ENCODE peak calls at places on chromosomes 12 and 14, in four cellular contexts. T, Y, I and L are unnamed samples.

GRCh38 chr12:89087876-89088275 is 264.4 kb downstream of the DUSP6 start:
- DNase-seq in T (no peak), Y (no peak), I (no peak), L (no peak)

GRCh38 chr14:75438486-75439080 is 10.8 kb downstream of the JDP2 start:
- DNase-seq in T (no peak), Y (no peak), I (no peak), L (no peak)

GRCh38 chr14:97977711-97978261 is 1180.6 kb downstream of the VRK1 start:
- DNase-seq in T (peak), Y (no peak), I (no peak), L (peak)

GRCh38 chr12:62006076-62006732 is 254.0 kb upstream of the USP15 start:
- DNase-seq in T (no peak), Y (no peak), I (peak), L (no peak)

GRCh38 chr12:77224346-77224745 is 159.0 kb upstream of the E2F7 start:
- DNase-seq in T (no peak), Y (no peak), I (no peak), L (no peak)

GRCh38 chr14:103908580-103908979 is 19.7 kb upstream of the TDRD9 start:
- DNase-seq in T (no peak), Y (no peak), I (no peak), L (no peak)

GRCh38 chr12:49985981-49986380 is 13.2 kb downstream of the AQP6 start:
- DNase-seq in T (no peak), Y (no peak), I (no peak), L (peak)

GRCh38 chr12:119139448-119139847 is 39.3 kb upstream of the HSPB8 start:
- DNase-seq in T (no peak), Y (no peak), I (no peak), L (no peak)

GRCh38 chr12:19547258-19547657 is 108.0 kb downstream of the AEBP2 start:
- DNase-seq in T (no peak), Y (no peak), I (no peak), L (no peak)

GRCh38 chr12:98371419-98371818 is 144.0 kb upstream of the TMPO start:
- DNase-seq in T (no peak), Y (no peak), I (no peak), L (no peak)

GRCh38 chr12:91143241-91143640 is 31.9 kb upstream of the LUM start:
- DNase-seq in T (no peak), Y (no peak), I (no peak), L (no peak)

GRCh38 chr12:50187084-50187900 is 20.1 kb upstream of the CERS5 start:
- DNase-seq in T (no peak), Y (no peak), I (peak), L (no peak)

GRCh38 chr14:52863339-52863700 is 71.9 kb upstream of the GNPNAT1 start:
- DNase-seq in T (no peak), Y (no peak), I (peak), L (no peak)

GRCh38 chr12:102879144-102879763 is 37.8 kb downstream of the PAH start:
- DNase-seq in T (peak), Y (peak), I (peak), L (peak)

GRCh38 chr12:87381747-87382146 is 647.5 kb downstream of the C12orf50 start:
- DNase-seq in T (no peak), Y (no peak), I (no peak), L (no peak)

GRCh38 chr14:24307575-24308341 is at the start of gene CIDEB:
- DNase-seq in T (peak), Y (no peak), I (peak), L (no peak)

GRCh38 chr14:28308727-28309126 is 457.9 kb upstream of the FOXG1 start:
- DNase-seq in T (no peak), Y (peak), I (peak), L (peak)

GRCh38 chr14:30064454-30064853 is 136.8 kb upstream of the PRKD1 start:
- DNase-seq in T (no peak), Y (no peak), I (peak), L (no peak)

GRCh38 chr12:89166525-89166934 is 185.8 kb downstream of the DUSP6 start:
- DNase-seq in T (no peak), Y (no peak), I (peak), L (no peak)

GRCh38 chr12:70660620-70661219 is 23.5 kb upstream of the PTPRB start:
- DNase-seq in T (no peak), Y (peak), I (peak), L (peak)

GRCh38 chr14:28653521-28653920 is 113.1 kb upstream of the FOXG1 start:
- DNase-seq in T (no peak), Y (no peak), I (no peak), L (no peak)

GRCh38 chr12:96571101-96571862 is 81.9 kb downstream of the CFAP54 start:
- DNase-seq in T (no peak), Y (no peak), I (no peak), L (no peak)

GRCh38 chr12:111446044-111446581 is 40.4 kb downstream of the SH2B3 start:
- DNase-seq in T (peak), Y (no peak), I (peak), L (no peak)

GRCh38 chr12:121443193-121443829 is 43.4 kb downstream of the RNF34 start:
- DNase-seq in T (peak), Y (no peak), I (peak), L (no peak)

GRCh38 chr12:130713581-130713991 is 2.5 kb downstream of the RIMBP2 start:
- DNase-seq in T (no peak), Y (no peak), I (no peak), L (no peak)

GRCh38 chr14:95196268-95196667 is 38.9 kb upstream of the DICER1 start:
- DNase-seq in T (no peak), Y (no peak), I (no peak), L (no peak)

GRCh38 chr14:23703027-23703426 is 66.9 kb downstream of the DHRS2 start:
- DNase-seq in T (no peak), Y (no peak), I (no peak), L (no peak)

GRCh38 chr14:21100931-21101330 is at the start of gene TMEM253:
- DNase-seq in T (no peak), Y (no peak), I (no peak), L (no peak)

GRCh38 chr14:75220097-75220496 is 43.7 kb upstream of the TMED10 start:
- DNase-seq in T (no peak), Y (no peak), I (no peak), L (no peak)

GRCh38 chr14:101604228-101604934 is 43.1 kb downstream of the DIO3 start:
- DNase-seq in T (peak), Y (no peak), I (no peak), L (no peak)

GRCh38 chr12:54379401-54380201 is 4.9 kb downstream of the ZNF385A start:
- DNase-seq in T (peak), Y (peak), I (peak), L (no peak)

GRCh38 chr14:92586001-92586947 is 72.7 kb downstream of the RIN3 start:
- DNase-seq in T (no peak), Y (peak), I (peak), L (no peak)

GRCh38 chr14:97413991-97414717 is 617.0 kb downstream of the VRK1 start:
- DNase-seq in T (no peak), Y (no peak), I (no peak), L (no peak)

GRCh38 chr12:8687846-8688601 is 9.8 kb upstream of the RIMKLB start:
- DNase-seq in T (no peak), Y (peak), I (peak), L (no peak)